ENCODE peak calls at places on chromosomes 3 and 15, in ten cellular contexts. A is LoVo; J is activated CD8-positive, alpha-beta memory T cell treated with anti-CD3 and anti-CD28 coated beads for 48 hours; H is amygdala; X is NCI-H510A treated with DMSO at 0.1 percent for 48 hours; N is psoas muscle; W is heart right ventricle; T is cerebellar cortex; O is HFFc6; V is occipital lobe. P is an unnamed sample.

GRCh38 chr3:197103766-197104165 is 74.1 kb upstream of the MELTF start:
- DNase-seq in X (no peak), W (no peak), J (no peak), H (no peak), V (no peak), O (peak), A (no peak), N (no peak), T (no peak), P (no peak)

GRCh38 chr3:39147711-39148115 is 5.7 kb downstream of the CSRNP1 start:
- DNase-seq in X (peak), O (no peak), T (peak), A (no peak), V (no peak), N (peak), H (no peak), W (no peak), J (no peak), P (no peak)

GRCh38 chr15:28132524-28133275 is 33.6 kb upstream of the OCA2 start:
- DNase-seq in J (no peak), A (no peak), X (no peak), O (peak), T (no peak), W (no peak), H (no peak), V (no peak), N (no peak), P (no peak)

GRCh38 chr15:73727330-73728018 is 25.7 kb downstream of the INSYN1 start:
- DNase-seq in H (no peak), O (peak), A (no peak), N (no peak), T (no peak), V (no peak), W (no peak), X (no peak), J (no peak), P (no peak)

GRCh38 chr15:62112616-62113593 is 46.1 kb downstream of the C2CD4A start:
- DNase-seq in X (no peak), T (no peak), N (no peak), W (no peak), A (peak), O (peak), J (no peak), V (no peak), H (no peak), P (no peak)

GRCh38 chr3:196142674-196142988 is 60.7 kb upstream of the TFRC start:
- DNase-seq in N (no peak), O (no peak), X (no peak), T (no peak), W (no peak), J (no peak), H (no peak), V (no peak), A (no peak), P (no peak)

GRCh38 chr3:64908292-64908691 is 220.5 kb upstream of the ADAMTS9 start:
- DNase-seq in W (no peak), T (no peak), J (no peak), X (no peak), N (no peak), O (no peak), V (no peak), H (no peak), A (no peak), P (no peak)

GRCh38 chr15:40449275-40449674 is 8.5 kb downstream of the BAHD1 start:
- DNase-seq in X (no peak), N (no peak), O (peak), V (no peak), H (no peak), T (no peak), W (no peak), J (no peak), A (no peak), P (no peak)

GRCh38 chr3:98725352-98725751 is 37.8 kb upstream of the ST3GAL6 start:
- DNase-seq in W (no peak), J (no peak), A (no peak), N (no peak), H (no peak), T (no peak), O (no peak), V (no peak), X (no peak), P (no peak)

GRCh38 chr3:37590328-37591079 is 271.2 kb upstream of the CTDSPL start:
- DNase-seq in X (no peak), J (no peak), A (peak), T (no peak), V (no peak), O (no peak), W (peak), H (no peak), N (peak), P (peak)

GRCh38 chr3:126373682-126374601 is 16.7 kb upstream of the KLF15 start:
- DNase-seq in V (no peak), T (no peak), J (no peak), W (no peak), O (peak), X (no peak), N (peak), A (no peak), H (no peak), P (peak)

GRCh38 chr15:39589815-39590644 is 9.2 kb downstream of the THBS1 start:
- DNase-seq in A (no peak), V (no peak), O (peak), T (no peak), H (no peak), J (no peak), X (no peak), N (no peak), W (no peak), P (peak)

P was measured in upper lobe of left lung.